ENCODE peak calls at places on chromosome 9, in ten cellular contexts. L is A549, D is activated gamma-delta T cell treated with Interleukin-2 at 50 U/mL for 16 hours, K is neural progenitor cell, U is AG04450, H is NCI-H1694, V is heart left ventricle, M is fibroblast of the conjunctiva, J is NCI-H460, G is germinal center. A is an unnamed sample.

GRCh38 chr9:123349691-123350480 is 6.1 kb upstream of the CRB2 start:
- DNase-seq in L (peak), D (peak), K (peak), U (peak), H (peak), V (peak), M (no peak), J (peak), G (peak), A (peak)

GRCh38 chr9:91040371-91041215 is 239.0 kb downstream of the SYK start:
- DNase-seq in L (no peak), D (no peak), K (no peak), U (no peak), H (no peak), V (no peak), M (no peak), J (no peak), G (no peak), A (no peak)

GRCh38 chr9:134243778-134244467 is 79.6 kb upstream of the RNU6ATAC start:
- DNase-seq in L (no peak), D (no peak), K (no peak), U (peak), H (no peak), V (no peak), M (no peak), J (no peak), G (peak), A (no peak)

GRCh38 chr9:77507212-77507961 is 140.7 kb downstream of the GNA14 start:
- DNase-seq in L (no peak), D (no peak), K (no peak), U (no peak), H (no peak), V (no peak), M (no peak), J (no peak), G (no peak), A (no peak)

GRCh38 chr9:34145165-34145564 is 18.7 kb upstream of the DCAF12 start:
- DNase-seq in L (no peak), D (no peak), K (no peak), U (no peak), H (no peak), V (no peak), M (no peak), J (no peak), G (no peak), A (no peak)

GRCh38 chr9:37102476-37102875 is 17.9 kb upstream of the ZCCHC7 start:
- DNase-seq in L (no peak), D (no peak), K (no peak), U (no peak), H (no peak), V (no peak), M (no peak), J (no peak), G (no peak), A (no peak)

GRCh38 chr9:133981589-133981957 is 10.6 kb downstream of the VAV2 start:
- DNase-seq in L (no peak), D (no peak), K (no peak), U (no peak), H (no peak), V (no peak), M (no peak), J (no peak), G (no peak), A (no peak)

GRCh38 chr9:99006979-99007378 is 63.3 kb downstream of the COL15A1 start:
- DNase-seq in L (no peak), D (no peak), K (no peak), U (no peak), H (no peak), V (no peak), M (no peak), J (no peak), G (no peak), A (no peak)

GRCh38 chr9:114779352-114779845 is 26.4 kb downstream of the TNFSF15 start:
- DNase-seq in L (peak), D (no peak), K (no peak), U (no peak), H (no peak), V (no peak), M (no peak), J (no peak), G (no peak), A (no peak)

GRCh38 chr9:85479305-85479704 is 262.4 kb downstream of the AGTPBP1 start:
- DNase-seq in L (no peak), D (no peak), K (no peak), U (no peak), H (no peak), V (no peak), M (no peak), J (no peak), G (no peak), A (no peak)

GRCh38 chr9:131700765-131701433 is 39.0 kb downstream of the RAPGEF1 start:
- DNase-seq in L (no peak), D (no peak), K (no peak), U (no peak), H (no peak), V (no peak), M (no peak), J (no peak), G (no peak), A (no peak)

GRCh38 chr9:134296301-134297081 is 29.8 kb upstream of the RXRA start:
- DNase-seq in L (no peak), D (no peak), K (no peak), U (no peak), H (no peak), V (no peak), M (no peak), J (no peak), G (no peak), A (no peak)

GRCh38 chr9:80410106-80410505 is 838.3 kb downstream of the TLE4 start:
- DNase-seq in L (no peak), D (no peak), K (peak), U (no peak), H (no peak), V (peak), M (peak), J (no peak), G (no peak), A (no peak)

GRCh38 chr9:91120200-91120599 is 241.5 kb downstream of the AUH start:
- DNase-seq in L (no peak), D (no peak), K (no peak), U (no peak), H (no peak), V (no peak), M (no peak), J (no peak), G (no peak), A (no peak)

GRCh38 chr9:31144614-31145013 is 1239.8 kb upstream of the ACO1 start:
- DNase-seq in L (no peak), D (no peak), K (no peak), U (no peak), H (no peak), V (no peak), M (no peak), J (no peak), G (no peak), A (no peak)

GRCh38 chr9:5971740-5972139 is 43.7 kb downstream of the RANBP6 start:
- DNase-seq in L (no peak), D (no peak), K (no peak), U (no peak), H (no peak), V (no peak), M (no peak), J (no peak), G (no peak), A (no peak)

GRCh38 chr9:123725389-123725788 is 204.5 kb downstream of the DENND1A start:
- DNase-seq in L (no peak), D (no peak), K (peak), U (no peak), H (no peak), V (no peak), M (peak), J (no peak), G (no peak), A (no peak)

A was measured in activated CD4-positive, CD25-positive, alpha-beta regulatory T cell treated with anti-CD3 and anti-CD28 coated beads, Interleukin-2, amount 50 U/mL, for 72 hours.